ENCODE peak calls at places on chromosomes 12 and 14, in nine cellular contexts. W is HFF-Myc; F is fibroblast of pulmonary artery; T is HAP-1; P is epithelial cell of esophagus; Y is heart left ventricle; X is effector memory CD4-positive, alpha-beta T cell; I is heart right ventricle; D is aorta. N is an unnamed sample.

GRCh38 chr14:85529803-85530574 is at the start of gene FLRT2:
- DNase-seq in W (no peak), F (peak; percentile 82), T (peak; percentile 67), P (peak; percentile 71), Y (peak; percentile 57), X (no peak), I (peak; percentile 42), D (peak; percentile 68), N (no peak)

GRCh38 chr14:43183916-43184315 is 1323.2 kb downstream of the FSCB start:
- DNase-seq in W (no peak), F (no peak), T (no peak), P (no peak), Y (no peak), X (no peak), I (no peak), D (no peak), N (no peak)

GRCh38 chr14:33287204-33287603 is 348.5 kb downstream of the NPAS3 start:
- DNase-seq in W (no peak), F (no peak), T (no peak), P (peak; percentile 7), Y (no peak), X (no peak), I (no peak), D (no peak), N (peak; percentile 78)

GRCh38 chr14:65206448-65207096 is 104.3 kb upstream of the MAX start:
- DNase-seq in W (no peak), F (peak; percentile 39), T (no peak), P (peak; percentile 76), Y (no peak), X (no peak), I (no peak), D (no peak), N (no peak)

GRCh38 chr14:54354096-54354495 is 42.7 kb upstream of the CDKN3 start:
- DNase-seq in W (no peak), F (no peak), T (no peak), P (no peak), Y (no peak), X (no peak), I (no peak), D (no peak), N (no peak)

GRCh38 chr12:29320295-29321090 is 60.5 kb downstream of the ERGIC2 start:
- DNase-seq in W (peak; percentile 7), F (peak; percentile 81), T (no peak), P (peak; percentile 73), Y (no peak), X (no peak), I (no peak), D (no peak), N (peak; percentile 77)

GRCh38 chr12:113876160-113876559 is 90.0 kb downstream of the RBM19 start:
- DNase-seq in W (no peak), F (no peak), T (no peak), P (no peak), Y (no peak), X (no peak), I (no peak), D (no peak), N (no peak)

GRCh38 chr14:91112172-91112571 is 1.7 kb upstream of the DGLUCY start:
- DNase-seq in W (no peak), F (no peak), T (no peak), P (no peak), Y (no peak), X (no peak), I (no peak), D (no peak), N (no peak)

GRCh38 chr12:60100150-60100549 is 504.3 kb downstream of the SLC16A7 start:
- DNase-seq in W (no peak), F (no peak), T (no peak), P (no peak), Y (no peak), X (no peak), I (no peak), D (no peak), N (no peak)

GRCh38 chr12:80702889-80703605 is 4.4 kb upstream of the MYF6 start:
- DNase-seq in W (peak; percentile 40), F (peak; percentile 59), T (no peak), P (peak; percentile 82), Y (no peak), X (no peak), I (no peak), D (no peak), N (peak; percentile 60)

GRCh38 chr12:12172106-12172511 is 94.7 kb downstream of the LRP6 start:
- DNase-seq in W (peak; percentile 29), F (peak; percentile 60), T (no peak), P (peak; percentile 83), Y (no peak), X (no peak), I (no peak), D (no peak), N (peak; percentile 28)

GRCh38 chr14:99507860-99508640 is 26.8 kb downstream of the CCNK start:
- DNase-seq in W (no peak), F (no peak), T (no peak), P (no peak), Y (no peak), X (no peak), I (no peak), D (no peak), N (no peak)

GRCh38 chr14:93430319-93430801 is 379 bp upstream of the UNC79 start:
- DNase-seq in W (no peak), F (peak; percentile 30), T (no peak), P (peak; percentile 1), Y (no peak), X (no peak), I (no peak), D (no peak), N (no peak)

GRCh38 chr12:97567619-97568110 is 105.1 kb downstream of the RMST start:
- DNase-seq in W (no peak), F (no peak), T (no peak), P (no peak), Y (no peak), X (no peak), I (no peak), D (no peak), N (no peak)

GRCh38 chr12:97573901-97574300 is 111.3 kb downstream of the RMST start:
- DNase-seq in W (no peak), F (no peak), T (no peak), P (peak; percentile 44), Y (no peak), X (no peak), I (no peak), D (no peak), N (no peak)

GRCh38 chr12:97568336-97569180 is 106.0 kb downstream of the RMST start:
- DNase-seq in W (no peak), F (no peak), T (no peak), P (peak; percentile 95), Y (no peak), X (no peak), I (no peak), D (no peak), N (peak; percentile 80)

GRCh38 chr12:97575792-97576191 is 113.2 kb downstream of the RMST start:
- DNase-seq in W (no peak), F (no peak), T (no peak), P (peak; percentile 57), Y (no peak), X (no peak), I (no peak), D (no peak), N (peak; percentile 61)

GRCh38 chr12:97572220-97572619 is 109.6 kb downstream of the RMST start:
- DNase-seq in W (no peak), F (no peak), T (no peak), P (peak; percentile 36), Y (no peak), X (no peak), I (no peak), D (no peak), N (no peak)
- H3K4me3 ChIP-seq in W (no peak overlapping the region), F (no peak overlapping the region), T (no peak overlapping the region), P (no peak overlapping the region), Y (no peak overlapping the region), X (no peak overlapping the region), I (no peak overlapping the region), D (no peak overlapping the region), N (no peak overlapping the region)

DNA sequence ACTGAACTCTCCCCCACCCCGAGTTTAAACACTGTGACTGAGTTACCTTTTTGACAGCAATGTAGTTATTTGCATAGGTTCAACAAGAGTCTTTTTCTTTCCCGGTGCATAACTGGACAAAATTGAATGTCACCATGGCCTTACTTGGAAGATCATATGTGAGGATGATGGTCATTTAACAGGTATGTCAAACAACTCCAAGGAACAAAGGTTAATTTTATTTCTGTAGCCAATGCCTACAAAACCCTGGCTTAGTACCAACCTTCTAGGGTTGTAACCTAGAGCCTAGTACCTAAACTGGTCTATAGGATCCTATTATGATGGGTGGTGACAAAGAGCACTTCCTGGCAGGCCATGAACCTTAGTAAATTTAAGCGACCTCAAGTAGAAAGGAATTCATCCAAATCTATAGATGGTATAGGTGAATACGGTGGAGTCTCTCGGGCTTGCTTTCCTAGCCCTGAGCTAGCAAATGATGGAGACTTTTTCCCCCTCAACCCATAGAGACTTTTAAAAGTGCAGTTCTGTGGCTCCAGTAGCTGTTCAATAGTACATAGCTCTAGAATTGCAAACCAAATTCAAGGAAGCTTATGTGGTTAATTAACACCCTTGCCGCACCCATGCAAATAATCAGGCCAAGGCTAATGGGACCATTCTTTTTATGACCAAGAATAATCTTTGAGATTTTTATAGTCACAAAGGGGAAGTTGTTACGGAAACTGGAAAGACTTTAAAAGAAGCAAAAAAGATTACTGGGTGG is 89.0 kb downstream of the SLC38A1 start:
- DNase-seq in W (no peak), F (no peak), T (no peak), P (no peak), Y (no peak), X (no peak), I (no peak), D (no peak), N (no peak)
- H3K4me3 ChIP-seq in W (no peak overlapping the region), F (no peak overlapping the region), T (no peak overlapping the region), P (no peak overlapping the region), Y (no peak overlapping the region), X (no peak overlapping the region), I (no peak overlapping the region), D (no peak overlapping the region), N (no peak overlapping the region)

DNA sequence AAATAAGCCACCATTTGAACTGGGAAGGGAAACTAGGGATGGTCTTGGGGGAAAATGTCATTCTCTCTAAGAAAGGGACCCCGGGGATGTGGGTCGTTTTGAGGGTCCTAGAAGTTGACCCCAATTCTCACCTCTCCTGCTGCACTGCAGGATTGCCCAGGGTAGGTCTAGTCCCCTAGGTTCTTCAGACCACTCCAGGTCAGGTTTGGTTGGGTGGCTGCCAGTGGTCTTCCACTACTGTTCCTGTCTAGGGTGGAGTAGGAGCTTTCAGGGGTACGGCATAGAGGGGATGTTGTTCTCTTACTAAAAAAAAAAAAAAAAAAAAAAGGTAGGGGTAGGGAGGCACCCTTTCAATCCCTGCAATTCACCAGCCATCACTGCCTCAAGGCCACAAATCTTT is 7.3 kb downstream of the HOXC8 start:
- DNase-seq in W (no peak), F (no peak), T (no peak), P (no peak), Y (no peak), X (no peak), I (no peak), D (peak; percentile 44), N (no peak)
- H3K4me3 ChIP-seq in W (peak overlapping the region; percentile 52), F (no peak overlapping the region), T (peak overlapping the region; percentile 60), P (no peak overlapping the region), Y (no peak overlapping the region), X (no peak overlapping the region), I (no peak overlapping the region), D (no peak overlapping the region), N (peak overlapping the region; percentile 49)

DNA sequence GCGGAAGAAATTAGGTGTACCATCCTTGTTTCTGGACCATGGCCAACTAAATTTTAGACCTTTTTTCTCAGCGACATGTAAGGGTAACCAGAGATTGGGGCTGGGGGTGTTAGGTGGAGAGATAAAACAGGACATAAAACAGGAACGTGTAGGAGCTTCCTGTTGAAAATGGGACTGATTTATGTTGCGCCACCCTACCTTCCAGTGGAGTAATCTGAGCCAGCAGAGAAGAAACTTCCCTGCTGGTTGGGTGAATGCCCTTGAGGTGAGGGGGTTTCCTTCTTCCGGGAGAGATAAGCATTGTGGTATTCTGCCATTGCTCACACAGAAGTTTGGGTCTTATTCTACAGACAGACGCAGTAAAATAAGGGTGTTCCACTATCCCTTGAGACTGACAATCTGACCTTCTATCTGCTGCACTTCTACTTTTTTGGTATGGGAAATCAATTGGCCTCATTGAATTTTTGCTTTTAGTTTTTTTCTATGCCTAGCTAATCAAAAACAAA is 417.6 kb downstream of the PCNX1 start:
- DNase-seq in W (no peak), F (peak; percentile 72), T (no peak), P (peak; percentile 61), Y (no peak), X (peak; percentile 25), I (no peak), D (no peak), N (no peak)
- H3K4me3 ChIP-seq in W (no peak overlapping the region), F (peak overlapping the region; percentile 28), T (no peak overlapping the region), P (no peak overlapping the region), Y (no peak overlapping the region), X (no peak overlapping the region), I (no peak overlapping the region), D (no peak overlapping the region), N (no peak overlapping the region)